ENCODE peak calls at places on chromosomes 4 and X, in six cellular contexts. H, W, Q, S, D and I are unnamed samples.

GRCh38 chrX:20410540-20410939 is 143.8 kb upstream of the RPS6KA3 start:
- DNase-seq in H (no peak), W (no peak), D (no peak), S (no peak), Q (no peak), I (no peak)

GRCh38 chr4:150242820-150243458 is 164.7 kb downstream of the DCLK2 start:
- DNase-seq in D (no peak), H (no peak), Q (peak; percentile 63), W (no peak), S (no peak), I (no peak)

GRCh38 chr4:8471211-8471875 is 30.8 kb downstream of the TRMT44 start:
- DNase-seq in D (no peak), Q (no peak), S (no peak), W (no peak), H (peak; percentile 83), I (no peak)

GRCh38 chr4:37434469-37434868 is 189.9 kb downstream of the NWD2 start:
- DNase-seq in S (no peak), H (no peak), W (no peak), D (no peak), Q (peak; percentile 8), I (no peak)

GRCh38 chrX:16628954-16629595 is 20.9 kb upstream of the S100G start:
- DNase-seq in D (no peak), H (no peak), W (peak; percentile 21), Q (no peak), S (no peak), I (no peak)

GRCh38 chrX:12685541-12685940 is 105.7 kb upstream of the PRPS2 start:
- DNase-seq in D (no peak), H (no peak), W (no peak), S (no peak), Q (peak; percentile 3), I (no peak)

GRCh38 chr4:183321079-183321478 is 1.0 kb upstream of the CLDN22 start:
- DNase-seq in D (no peak), W (no peak), H (no peak), Q (no peak), S (no peak), I (no peak)

GRCh38 chrX:40411350-40412111 is 169.2 kb upstream of the ATP6AP2 start:
- DNase-seq in S (no peak), Q (no peak), H (no peak), D (no peak), W (no peak), I (no peak)

GRCh38 chr4:99642725-99643489 is 14.7 kb downstream of the C4orf54 start:
- DNase-seq in H (no peak), S (peak; percentile 89), Q (no peak), D (no peak), W (no peak), I (no peak)

GRCh38 chrX:7586126-7586525 is 256.8 kb upstream of the VCX start:
- DNase-seq in W (peak; percentile 2), D (no peak), S (no peak), H (no peak), Q (peak; percentile 0), I (no peak)

GRCh38 chr4:78059524-78059889 is 2.4 kb downstream of the FRAS1 start:
- DNase-seq in S (peak; percentile 65), D (no peak), H (no peak), W (peak; percentile 64), Q (peak; percentile 79), I (peak; percentile 44)

GRCh38 chr4:145618210-145618911 is 824 bp upstream of the MMAA start:
- DNase-seq in S (peak; percentile 66), D (no peak), Q (no peak), H (no peak), W (no peak), I (no peak)

GRCh38 chrX:33188881-33189280 is 22.5 kb downstream of the DMD start:
- DNase-seq in S (no peak), H (no peak), Q (peak; percentile 20), D (no peak), W (no peak), I (no peak)

GRCh38 chr4:7046971-7047370 is 3.8 kb downstream of the TADA2B start:
- DNase-seq in D (no peak), H (no peak), W (no peak), Q (no peak), S (no peak), I (no peak)

GRCh38 chr4:38333219-38333618 is 330.8 kb upstream of the KLF3 start:
- DNase-seq in H (no peak), W (no peak), D (no peak), S (no peak), Q (no peak), I (no peak)

GRCh38 chr4:8840816-8841455 is 30.7 kb downstream of the HMX1 start:
- DNase-seq in D (no peak), W (no peak), Q (no peak), H (peak; percentile 70), S (peak; percentile 31), I (no peak)

GRCh38 chrX:118751950-118752783 is 24.8 kb downstream of the IL13RA1 start:
- DNase-seq in S (no peak), Q (no peak), H (no peak), D (no peak), W (no peak), I (no peak)

GRCh38 chr4:33013280-33013679 is 2293.1 kb downstream of the PCDH7 start:
- DNase-seq in Q (no peak), H (no peak), D (no peak), W (no peak), S (no peak), I (no peak)

DNA sequence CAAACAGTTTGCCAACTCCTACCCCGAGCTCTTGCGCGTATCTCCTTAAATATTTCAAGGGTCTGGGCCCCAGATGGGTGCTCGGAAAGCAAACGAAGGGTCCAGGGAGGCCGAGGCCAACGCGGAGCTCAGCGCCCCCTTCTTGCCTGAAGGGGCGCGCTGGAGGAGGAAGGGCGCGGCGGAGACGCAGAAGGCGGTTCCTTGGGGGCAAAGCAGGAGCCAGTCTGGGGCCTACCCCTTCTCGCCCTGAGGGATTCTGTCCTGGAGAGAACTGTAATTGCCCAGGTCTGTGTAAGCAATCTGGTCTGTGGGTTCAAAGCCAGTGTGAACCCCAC is 4.0 kb upstream of the SFRP2 start:
- DNase-seq in H (no peak), D (no peak), S (no peak), Q (no peak), W (no peak), I (no peak)
- TF ChIP-seq CTCF in H (no peak), D (no peak), S (no peak), Q (no peak), W (no peak), I (peak; percentile 9)

GRCh38 chr4:70818173-70818856 is 21.4 kb downstream of the GRSF1 start:
- DNase-seq in D (no peak), Q (no peak), H (no peak), S (no peak), W (no peak), I (no peak)
- TF ChIP-seq CTCF in D (no peak), Q (no peak), H (no peak), S (no peak), W (no peak), I (no peak)

GRCh38 chr4:185142911-185143595 is at the start of gene SLC25A4:
- DNase-seq in H (no peak), D (peak; percentile 69), Q (peak; percentile 71), S (peak; percentile 95), W (peak; percentile 36), I (peak; percentile 32)
- TF ChIP-seq CTCF in H (peak; percentile 75), D (peak; percentile 34), Q (no peak), S (peak; percentile 57), W (no peak), I (no peak)

GRCh38 chr4:117447925-117448324 is 362.5 kb upstream of the TRAM1L1 start:
- DNase-seq in D (no peak), Q (no peak), H (no peak), W (no peak), S (no peak), I (no peak)
- TF ChIP-seq CTCF in D (no peak), Q (no peak), H (peak; percentile 36), W (no peak), S (no peak), I (no peak)

DNA sequence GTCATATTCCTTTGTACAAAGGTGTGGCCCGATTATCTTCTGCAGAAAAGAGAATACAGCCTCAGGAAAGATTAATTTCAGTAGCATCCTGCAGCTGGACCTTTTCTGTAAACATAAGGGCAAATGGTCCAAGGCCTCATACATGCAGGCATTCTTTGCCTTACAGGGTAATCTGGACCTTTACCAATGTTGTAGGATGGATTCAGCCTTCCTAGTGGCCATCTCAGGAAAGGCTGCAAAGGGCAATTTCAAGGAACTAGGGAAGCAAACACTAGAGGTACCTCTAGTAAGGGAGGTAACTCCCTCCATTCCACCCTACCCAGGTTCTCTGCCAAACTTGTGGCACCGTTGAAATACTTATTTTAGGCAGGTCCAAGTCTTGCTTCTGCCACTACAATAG is 43.0 kb downstream of the UGT2B28 start:
- DNase-seq in S (no peak), W (no peak), Q (no peak), H (no peak), D (no peak), I (no peak)
- TF ChIP-seq CTCF in S (no peak), W (no peak), Q (no peak), H (no peak), D (no peak), I (no peak)

DNA sequence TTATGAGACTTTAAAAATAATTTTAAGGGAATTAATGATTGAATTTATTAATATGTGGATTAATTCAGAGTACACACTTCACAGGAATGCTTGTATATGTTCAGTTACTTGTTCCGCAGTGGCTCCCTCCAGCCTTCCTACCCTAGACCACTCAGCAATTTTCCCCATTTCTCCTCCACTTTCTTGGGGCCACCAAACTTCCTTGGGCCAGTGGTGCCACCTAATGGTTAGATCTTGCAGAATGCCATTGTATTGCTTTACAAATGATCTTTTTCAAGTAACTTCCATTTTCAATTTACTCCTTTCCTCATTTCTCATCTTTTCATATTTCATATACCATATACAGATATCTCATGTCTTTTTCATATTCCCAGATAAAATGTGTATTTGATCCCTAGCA is 3.6 kb upstream of the RNF175 start:
- DNase-seq in W (no peak), Q (no peak), H (no peak), D (no peak), S (no peak), I (no peak)
- TF ChIP-seq CTCF in W (peak; percentile 10), Q (peak; percentile 27), H (peak; percentile 61), D (no peak), S (no peak), I (no peak)

GRCh38 chr4:57442834-57443291 is 332.7 kb upstream of the IGFBP7 start:
- DNase-seq in W (peak; percentile 6), H (no peak), D (no peak), S (no peak), Q (peak; percentile 33), I (no peak)
- TF ChIP-seq CTCF in W (peak; percentile 83), H (peak; percentile 88), D (no peak), S (peak; percentile 44), Q (peak; percentile 66), I (peak; percentile 48)

GRCh38 chr4:14529653-14530052 is 472.6 kb upstream of the CPEB2 start:
- DNase-seq in D (no peak), S (no peak), H (no peak), W (no peak), Q (peak; percentile 11), I (no peak)
- TF ChIP-seq CTCF in D (no peak), S (no peak), H (no peak), W (no peak), Q (no peak), I (no peak)